ENCODE peak calls at places on chromosomes 3 and 15, in five cellular contexts. R is astrocyte of the cerebellum, V is H1, A is AG10803, T is heart right ventricle. W is an unnamed sample.

GRCh38 chr15:91849749-91850161 is 3.8 kb upstream of the SLCO3A1 start:
- DNase-seq in V (no peak), R (peak), T (no peak), A (peak), W (no peak)

GRCh38 chr3:133655731-133656130 is 6.0 kb downstream of the TOPBP1 start:
- DNase-seq in V (no peak), T (no peak), R (no peak), A (no peak), W (no peak)

GRCh38 chr3:189995129-189995528 is 125.6 kb downstream of the P3H2 start:
- DNase-seq in A (peak), V (no peak), T (no peak), R (peak), W (no peak)

GRCh38 chr3:189080745-189081144 is 91.0 kb upstream of the TPRG1 start:
- DNase-seq in V (no peak), T (no peak), R (no peak), A (no peak), W (no peak)

GRCh38 chr3:197168063-197168462 is 130.3 kb downstream of the DLG1 start:
- DNase-seq in V (no peak), T (no peak), A (no peak), R (no peak), W (no peak)

GRCh38 chr15:41490355-41490754 is 3.3 kb upstream of the ITPKA start:
- DNase-seq in T (no peak), R (peak), V (no peak), A (peak), W (peak)

GRCh38 chr15:100596792-100597191 is 5.2 kb downstream of the LINS1 start:
- DNase-seq in V (no peak), R (no peak), A (no peak), T (no peak), W (no peak)

GRCh38 chr3:172577962-172578560 is 54.8 kb upstream of the TNFSF10 start:
- DNase-seq in R (no peak), V (no peak), A (no peak), T (no peak), W (no peak)

GRCh38 chr3:114863848-114864247 is 283.2 kb downstream of the ZBTB20 start:
- DNase-seq in T (no peak), R (no peak), A (no peak), V (no peak), W (no peak)
- H3K4me3 ChIP-seq in T (peak), R (no peak), A (no peak), V (no peak), W (peak)

GRCh38 chr15:54594115-54594514 is 602.6 kb downstream of the RSL24D1 start:
- DNase-seq in T (no peak), A (no peak), R (no peak), V (no peak), W (no peak)
- TF ChIP-seq CTCF in T (no peak), A (no peak), R (no peak), V (peak), W (no peak)

GRCh38 chr15:31330111-31330785 is 3.6 kb downstream of the KLF13 start:
- DNase-seq in R (no peak), T (no peak), V (no peak), A (no peak), W (no peak)
- H3K4me3 ChIP-seq in R (no peak), T (peak), V (no peak), A (no peak), W (no peak)

DNA sequence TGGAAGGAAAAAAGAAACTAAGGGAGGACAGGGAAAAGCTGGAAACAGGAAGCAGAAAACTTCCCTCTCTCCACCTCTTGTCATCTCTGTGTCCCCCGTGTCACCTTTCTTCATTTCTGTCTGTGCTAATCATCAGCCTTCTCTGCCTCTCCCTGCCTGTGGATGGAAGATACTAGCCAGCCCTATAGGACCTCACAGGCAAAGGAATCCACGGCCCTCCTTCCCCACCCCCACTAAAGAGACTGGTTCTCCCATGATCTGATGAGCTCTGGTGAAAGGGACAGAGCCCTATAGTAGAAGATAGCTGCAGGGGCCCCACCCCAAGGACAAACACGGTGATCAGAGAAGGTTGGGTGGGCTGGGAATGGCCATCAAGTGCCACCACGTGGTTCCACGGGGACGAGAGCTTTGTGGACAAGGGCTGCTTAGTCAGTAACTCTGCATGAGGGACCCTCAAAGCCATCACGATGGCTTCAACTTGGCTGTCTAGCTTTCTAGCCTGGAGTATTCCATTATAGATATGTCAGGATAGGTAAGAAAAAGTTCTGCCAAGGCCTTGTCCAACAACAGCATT is 27.8 kb upstream of the RASA2 start:
- DNase-seq in V (no peak), T (no peak), A (no peak), R (no peak), W (no peak)
- TF ChIP-seq CTCF in V (no peak), T (no peak), A (no peak), R (no peak), W (no peak)

W was measured in foreskin fibroblast.